ENCODE peak calls at places on chromosomes 12 and 14, in seven cellular contexts. J, W, Q, R, L, P and T are unnamed samples.

GRCh38 chr12:115979351-115979750 is 298.1 kb downstream of the MED13L start:
- DNase-seq in J (no peak), W (no peak), Q (no peak), R (peak; percentile 37), L (no peak), P (no peak), T (no peak)

GRCh38 chr12:14772946-14773345 is 30.3 kb downstream of the WBP11 start:
- DNase-seq in J (no peak), W (no peak), Q (no peak), R (no peak), L (no peak), P (peak; percentile 51), T (no peak)

GRCh38 chr12:2212537-2212936 is 159.8 kb downstream of the CACNA1C start:
- DNase-seq in J (no peak), W (no peak), Q (no peak), R (no peak), L (no peak), P (no peak), T (no peak)

GRCh38 chr12:109753054-109753401 is 39.4 kb downstream of the FAM222A start:
- DNase-seq in J (no peak), W (peak; percentile 14), Q (no peak), R (no peak), L (no peak), P (peak; percentile 35), T (no peak)

GRCh38 chr14:96156804-96157760 is 47.6 kb upstream of the BDKRB2 start:
- DNase-seq in J (no peak), W (no peak), Q (no peak), R (no peak), L (no peak), P (peak; percentile 19), T (no peak)

GRCh38 chr14:29926701-29927595 is 699 bp downstream of the PRKD1 start:
- DNase-seq in J (peak; percentile 10), W (peak; percentile 66), Q (peak; percentile 40), R (no peak), L (no peak), P (peak; percentile 84), T (no peak)

GRCh38 chr14:89325299-89325883 is 91.6 kb downstream of the FOXN3 start:
- DNase-seq in J (no peak), W (no peak), Q (no peak), R (no peak), L (no peak), P (no peak), T (no peak)

GRCh38 chr14:24275524-24276139 is 4.2 kb upstream of the RABGGTA start:
- DNase-seq in J (no peak), W (no peak), Q (no peak), R (no peak), L (no peak), P (peak; percentile 76), T (no peak)

GRCh38 chr12:50066402-50066801 is 9.0 kb downstream of the ASIC1 start:
- DNase-seq in J (no peak), W (no peak), Q (no peak), R (peak; percentile 59), L (peak; percentile 58), P (peak; percentile 91), T (peak; percentile 84)

GRCh38 chr12:100799770-100800169 is 5.2 kb downstream of the ANO4 start:
- DNase-seq in J (no peak), W (no peak), Q (no peak), R (no peak), L (no peak), P (no peak), T (no peak)

DNA sequence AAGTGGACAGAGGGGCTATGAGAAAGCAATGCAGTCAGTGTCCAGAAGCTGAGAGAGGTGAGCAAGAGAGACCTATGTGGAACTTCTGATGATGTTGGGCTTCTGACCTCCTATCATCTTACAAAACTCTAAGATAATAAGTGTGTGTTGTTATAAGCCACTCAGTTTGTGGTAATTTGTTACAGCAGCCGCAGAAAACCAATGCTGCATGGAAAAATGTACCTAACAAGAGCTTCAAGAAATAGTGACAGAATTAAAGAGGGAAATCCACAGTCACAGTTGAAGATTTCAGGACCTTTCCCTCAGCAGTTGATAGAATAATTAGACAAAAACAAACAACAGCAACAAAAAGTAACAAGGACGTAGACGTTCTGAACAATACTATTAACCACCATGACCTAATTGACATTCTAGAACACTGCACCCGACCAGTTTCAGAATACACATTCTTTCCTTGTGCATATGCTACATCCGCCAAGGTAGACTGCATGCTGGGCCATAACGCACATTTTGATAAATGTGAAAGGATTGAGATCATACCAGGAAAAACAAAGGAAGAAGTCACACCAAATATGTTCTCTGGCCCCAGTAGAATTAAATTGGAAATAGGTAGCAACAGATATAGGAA is 1.8 kb upstream of the EVL start:
- DNase-seq in J (no peak), W (no peak), Q (no peak), R (no peak), L (no peak), P (no peak), T (no peak)
- H3K4me3 ChIP-seq in J (no peak overlapping the region), W (no peak overlapping the region), Q (no peak overlapping the region), R (no peak overlapping the region), L (no peak overlapping the region), P (no peak overlapping the region), T (no peak overlapping the region)

GRCh38 chr12:114638790-114639435 is 45.1 kb downstream of the TBX3 start:
- DNase-seq in J (no peak), W (no peak), Q (no peak), R (no peak), L (no peak), P (peak; percentile 84), T (no peak)

GRCh38 chr12:114631242-114631641 is 52.7 kb downstream of the TBX3 start:
- DNase-seq in J (no peak), W (no peak), Q (no peak), R (no peak), L (no peak), P (no peak), T (no peak)

GRCh38 chr12:114636723-114637480 is 47.1 kb downstream of the TBX3 start:
- DNase-seq in J (no peak), W (no peak), Q (no peak), R (no peak), L (no peak), P (peak; percentile 87), T (no peak)
- TF ChIP-seq CTCF in J (no peak), W (no peak), Q (peak; percentile 16), R (peak; percentile 48), L (peak; percentile 52), P (peak; percentile 78), T (peak; percentile 39)

GRCh38 chr14:103332143-103332919 is 1.7 kb upstream of the EIF5 start:
- DNase-seq in J (no peak), W (no peak), Q (no peak), R (no peak), L (no peak), P (no peak), T (no peak)
- H3K4me3 ChIP-seq in J (no peak overlapping the region), W (no peak overlapping the region), Q (no peak overlapping the region), R (no peak overlapping the region), L (peak overlapping the region; percentile 77), P (peak overlapping the region; percentile 96), T (no peak overlapping the region)

GRCh38 chr12:24595652-24596235 is 353.2 kb downstream of the BCAT1 start:
- DNase-seq in J (no peak), W (no peak), Q (no peak), R (no peak), L (no peak), P (peak; percentile 72), T (no peak)
- TF ChIP-seq CTCF in J (peak; percentile 34), W (no peak), Q (no peak), R (peak; percentile 24), L (peak; percentile 27), P (peak; percentile 93), T (peak; percentile 16)

GRCh38 chr12:4809449-4810218 is 89.4 kb downstream of the GALNT8 start:
- DNase-seq in J (no peak), W (no peak), Q (no peak), R (no peak), L (no peak), P (peak; percentile 86), T (no peak)

GRCh38 chr12:4812621-4813327 is 92.6 kb downstream of the GALNT8 start:
- DNase-seq in J (no peak), W (no peak), Q (no peak), R (no peak), L (no peak), P (no peak), T (no peak)

GRCh38 chr12:4807813-4808212 is 87.6 kb downstream of the GALNT8 start:
- DNase-seq in J (no peak), W (no peak), Q (no peak), R (no peak), L (no peak), P (no peak), T (no peak)

GRCh38 chr12:4809013-4809448 is 88.8 kb downstream of the GALNT8 start:
- DNase-seq in J (peak; percentile 67), W (peak; percentile 30), Q (no peak), R (no peak), L (no peak), P (peak; percentile 94), T (no peak)

GRCh38 chr12:4810219-4810671 is 90.0 kb downstream of the GALNT8 start:
- DNase-seq in J (no peak), W (no peak), Q (no peak), R (no peak), L (no peak), P (no peak), T (no peak)
- H3K4me3 ChIP-seq in J (peak overlapping the region; percentile 6), W (peak overlapping the region; percentile 30), Q (peak overlapping the region; percentile 25), R (no peak overlapping the region), L (no peak overlapping the region), P (peak overlapping the region; percentile 76), T (no peak overlapping the region)

GRCh38 chr12:6326316-6326959 is 15.4 kb downstream of the TNFRSF1A start:
- DNase-seq in J (no peak), W (peak; percentile 66), Q (peak; percentile 86), R (no peak), L (no peak), P (peak; percentile 93), T (no peak)
- TF ChIP-seq CTCF in J (peak; percentile 31), W (peak; percentile 40), Q (peak; percentile 75), R (peak; percentile 52), L (peak; percentile 40), P (peak; percentile 98), T (peak; percentile 48)